ENCODE peak calls at places on chromosomes 3 and 15, in seven cellular contexts. W, R, S, B, A, O and I are unnamed samples. For H3K4me1, the result is how much of the 10 kb centered on the place peaks cover.

GRCh38 chr15:98597666-98598065 is 50.7 kb upstream of the IGF1R start:
- DNase-seq in R (peak), B (no peak), A (no peak), S (no peak), O (no peak), W (no peak), I (no peak)

GRCh38 chr3:52210550-52211046 is 12.6 kb downstream of the ALAS1 start:
- DNase-seq in O (no peak), A (peak), R (no peak), B (no peak), S (no peak), W (no peak), I (no peak)

GRCh38 chr3:71066849-71067261 is 516.7 kb downstream of the FOXP1 start:
- DNase-seq in A (no peak), B (no peak), R (peak), O (no peak), S (no peak), W (no peak), I (no peak)

GRCh38 chr3:11716576-11717250 is 73.0 kb upstream of the VGLL4 start:
- DNase-seq in R (no peak), B (no peak), W (no peak), A (no peak), O (no peak), S (no peak), I (no peak)

GRCh38 chr3:31831526-31832034 is 149.5 kb downstream of the OSBPL10 start:
- DNase-seq in W (no peak), R (no peak), S (no peak), B (no peak), A (no peak), O (no peak), I (no peak)

GRCh38 chr3:10334461-10334860 is 13.5 kb upstream of the SEC13 start:
- DNase-seq in B (no peak), W (no peak), O (no peak), S (no peak), A (no peak), R (peak), I (no peak)

GRCh38 chr3:67610458-67610857 is 44.0 kb downstream of the SUCLG2 start:
- DNase-seq in A (no peak), O (no peak), S (peak), B (no peak), W (no peak), R (no peak), I (no peak)

GRCh38 chr15:66359740-66360139 is 3.3 kb upstream of the TIPIN start:
- DNase-seq in A (peak), R (no peak), S (no peak), W (no peak), B (no peak), O (no peak), I (no peak)

GRCh38 chr15:71784719-71785118 is 25.6 kb upstream of the NR2E3 start:
- DNase-seq in A (no peak), W (no peak), R (no peak), B (no peak), O (no peak), S (no peak), I (no peak)

GRCh38 chr3:16254933-16255725 is 9.6 kb downstream of the DPH3 start:
- DNase-seq in O (no peak), B (no peak), S (no peak), A (no peak), W (no peak), R (no peak), I (no peak)

GRCh38 chr15:38216763-38217162 is 35.9 kb upstream of the SPRED1 start:
- DNase-seq in R (no peak), B (no peak), A (peak), S (no peak), W (no peak), O (no peak), I (no peak)

GRCh38 chr15:40085225-40085624 is 23.5 kb downstream of the BMF start:
- DNase-seq in A (no peak), W (no peak), R (no peak), O (no peak), B (no peak), S (no peak), I (no peak)

GRCh38 chr15:79988448-79989117 is 17.6 kb upstream of the BCL2A1 start:
- DNase-seq in W (no peak), O (no peak), A (no peak), S (no peak), R (no peak), B (no peak), I (no peak)

GRCh38 chr15:45021331-45021730 is 1.7 kb upstream of the SORD start:
- DNase-seq in B (no peak), S (no peak), R (no peak), A (no peak), O (no peak), W (no peak), I (no peak)

GRCh38 chr15:30649952-30650929 is 24.3 kb downstream of the ARHGAP11B start:
- DNase-seq in W (no peak), O (no peak), B (no peak), A (no peak), R (no peak), S (no peak), I (no peak)
- H3K27ac ChIP-seq in W (no peak), O (no peak), B (no peak), A (no peak), R (no peak), S (no peak), I (no peak)

DNA sequence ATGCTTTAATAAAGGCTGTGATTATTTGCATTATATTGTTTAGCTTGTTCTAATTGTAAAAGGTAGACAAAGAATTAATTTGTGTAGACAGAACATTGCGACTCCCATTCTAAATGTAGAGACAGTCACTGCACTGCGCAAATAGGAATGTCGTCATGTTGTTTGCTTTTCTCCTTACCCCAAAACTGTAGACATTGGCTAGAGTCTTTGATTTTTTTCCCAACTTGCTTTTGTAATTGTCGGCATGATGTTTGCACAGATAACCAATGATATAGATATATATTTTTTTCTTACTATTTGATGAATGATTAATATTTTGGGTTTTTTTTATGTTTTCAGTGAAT is 97.7 kb upstream of the SNRPN start:
- DNase-seq in S (no peak), W (no peak), O (no peak), R (peak), B (no peak), A (no peak), I (no peak)
- H3K4me3 ChIP-seq in S (no peak), W (no peak), O (no peak), R (peak), B (peak), A (peak), I (peak)

GRCh38 chr15:52652984-52653383 is 26.2 kb downstream of the ATOSA start:
- DNase-seq in W (no peak), O (no peak), A (peak), R (no peak), B (no peak), S (no peak), I (no peak)

GRCh38 chr15:52652286-52652685 is 26.9 kb downstream of the ATOSA start:
- DNase-seq in R (no peak), O (no peak), A (no peak), B (no peak), S (no peak), W (no peak), I (no peak)

GRCh38 chr15:52651868-52652267 is 27.3 kb downstream of the ATOSA start:
- DNase-seq in S (peak), W (peak), R (peak), B (peak), O (no peak), A (peak), I (no peak)

GRCh38 chr15:52651114-52651513 is 28.1 kb downstream of the ATOSA start:
- DNase-seq in A (no peak), R (no peak), S (no peak), O (no peak), B (no peak), W (no peak), I (no peak)

GRCh38 chr15:52653451-52653964 is 25.7 kb downstream of the ATOSA start:
- DNase-seq in A (peak), S (no peak), R (peak), B (no peak), O (no peak), W (no peak), I (no peak)
- H3K4me1 ChIP-seq in A (under half), S (under half), R (under half), B (half or more), O (half or more), W (under half), I (under half)

GRCh38 chr3:66497288-66497972 is 3.4 kb downstream of the LRIG1 start:
- DNase-seq in A (no peak), B (no peak), S (no peak), R (no peak), O (no peak), W (no peak), I (no peak)
- H3K27ac ChIP-seq in A (no peak), B (peak), S (peak), R (peak), O (peak), W (peak), I (peak)

DNA sequence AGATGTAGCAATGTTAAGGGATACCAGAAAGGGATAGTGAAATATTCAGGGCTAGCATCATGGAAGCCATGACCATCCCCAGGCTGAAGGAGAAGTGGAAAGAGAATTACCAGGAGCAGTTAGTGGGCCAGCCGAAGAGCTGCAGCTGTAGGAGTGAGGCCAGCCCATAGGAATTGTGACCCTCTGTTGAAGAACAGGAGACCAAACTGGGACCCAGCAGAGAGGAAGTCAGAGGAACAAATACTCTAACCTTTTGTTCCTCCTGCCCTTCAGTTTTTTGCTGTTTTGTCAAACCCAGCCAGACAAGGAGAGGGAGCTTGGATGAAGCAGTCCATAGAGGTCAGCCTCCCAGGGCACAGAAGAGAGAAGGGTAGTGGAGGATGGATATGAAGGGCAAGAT is 115.4 kb downstream of the CLSTN2 start:
- DNase-seq in B (no peak), A (no peak), R (no peak), W (no peak), O (no peak), S (no peak), I (no peak)
- H3K4me3 ChIP-seq in B (no peak), A (no peak), R (no peak), W (no peak), O (no peak), S (no peak), I (no peak)

GRCh38 chr3:37575284-37575683 is 286.4 kb upstream of the CTDSPL start:
- DNase-seq in S (no peak), O (no peak), B (no peak), W (no peak), R (no peak), A (no peak), I (no peak)
- H3K4me1 ChIP-seq in S (under half), O (under half), B (under half), W (under half), R (under half), A (under half), I (under half)